ENCODE peak calls at places on chromosome 12, in eight cellular contexts. D, H, V, B, K, L, Z and Q are unnamed samples.

GRCh38 chr12:114342651-114343050 is 63.3 kb downstream of the TBX5 start:
- DNase-seq in D (no peak), H (no peak), V (peak), B (no peak), K (no peak), L (no peak), Z (no peak), Q (no peak)

GRCh38 chr12:93039930-93040329 is 110.8 kb upstream of the EEA1 start:
- DNase-seq in D (no peak), H (no peak), V (no peak), B (no peak), K (no peak), L (no peak), Z (no peak), Q (no peak)

GRCh38 chr12:22993639-22994038 is 368.7 kb downstream of the ETNK1 start:
- DNase-seq in D (no peak), H (no peak), V (no peak), B (no peak), K (no peak), L (no peak), Z (no peak), Q (peak)

GRCh38 chr12:62903151-62903550 is 31.8 kb downstream of the PPM1H start:
- DNase-seq in D (no peak), H (no peak), V (no peak), B (no peak), K (no peak), L (no peak), Z (no peak), Q (no peak)

GRCh38 chr12:116880817-116881324 is 370 bp downstream of the HRK start:
- DNase-seq in D (peak), H (peak), V (peak), B (peak), K (peak), L (peak), Z (peak), Q (no peak)

GRCh38 chr12:103632554-103633216 is 45.6 kb downstream of the STAB2 start:
- DNase-seq in D (peak), H (peak), V (peak), B (peak), K (peak), L (peak), Z (peak), Q (peak)

GRCh38 chr12:94504386-94504785 is 44.7 kb upstream of the CEP83 start:
- DNase-seq in D (no peak), H (no peak), V (no peak), B (no peak), K (no peak), L (no peak), Z (no peak), Q (no peak)

GRCh38 chr12:2054091-2055018 is 1.6 kb downstream of the CACNA1C start:
- DNase-seq in D (no peak), H (no peak), V (no peak), B (no peak), K (no peak), L (no peak), Z (no peak), Q (no peak)

GRCh38 chr12:6828671-6829531 is 694 bp downstream of the P3H3 start:
- DNase-seq in D (peak), H (peak), V (peak), B (peak), K (peak), L (peak), Z (no peak), Q (no peak)

GRCh38 chr12:112370156-112370555 is 12.1 kb downstream of the HECTD4 start:
- DNase-seq in D (no peak), H (no peak), V (peak), B (no peak), K (no peak), L (no peak), Z (no peak), Q (no peak)

GRCh38 chr12:115885040-115885439 is 392.5 kb downstream of the MED13L start:
- DNase-seq in D (no peak), H (no peak), V (no peak), B (no peak), K (peak), L (no peak), Z (no peak), Q (no peak)

GRCh38 chr12:55818886-55819285 is 1.0 kb downstream of the ORMDL2 start:
- DNase-seq in D (no peak), H (no peak), V (peak), B (no peak), K (no peak), L (no peak), Z (no peak), Q (no peak)

GRCh38 chr12:116880213-116880816 is 926 bp downstream of the HRK start:
- DNase-seq in D (peak), H (no peak), V (no peak), B (no peak), K (no peak), L (no peak), Z (no peak), Q (no peak)

GRCh38 chr12:65324056-65324455 is 45.6 kb downstream of the MSRB3 start:
- DNase-seq in D (no peak), H (no peak), V (peak), B (no peak), K (no peak), L (no peak), Z (no peak), Q (no peak)

GRCh38 chr12:68358532-68359485 is 26.6 kb upstream of the MDM1 start:
- DNase-seq in D (peak), H (peak), V (peak), B (peak), K (peak), L (peak), Z (no peak), Q (peak)

GRCh38 chr12:94973202-94973601 is 30.3 kb downstream of the NDUFA12 start:
- DNase-seq in D (no peak), H (no peak), V (peak), B (no peak), K (no peak), L (no peak), Z (no peak), Q (no peak)

GRCh38 chr12:58465418-58465817 is 454.9 kb downstream of the LRIG3 start:
- DNase-seq in D (no peak), H (no peak), V (peak), B (no peak), K (no peak), L (no peak), Z (no peak), Q (no peak)

GRCh38 chr12:32544893-32545292 is 134.2 kb upstream of the DNM1L start:
- DNase-seq in D (no peak), H (no peak), V (no peak), B (no peak), K (no peak), L (no peak), Z (no peak), Q (no peak)

GRCh38 chr12:25553083-25553482 is at the start of gene LMNTD1:
- DNase-seq in D (no peak), H (peak), V (peak), B (no peak), K (no peak), L (no peak), Z (no peak), Q (peak)

GRCh38 chr12:55728185-55728931 is 451 bp downstream of the CD63 start:
- DNase-seq in D (no peak), H (no peak), V (peak), B (peak), K (peak), L (peak), Z (no peak), Q (no peak)